ENCODE peak calls at places on chromosomes 4 and X, in five cellular contexts. C, W, M, B and X are unnamed samples.

GRCh38 chr4:106496066-106496465 is 127.5 kb upstream of the GIMD1 start:
- DNase-seq in W (no peak), B (no peak), M (no peak), C (no peak), X (no peak)

GRCh38 chr4:71466775-71467174 is 128.0 kb downstream of the SLC4A4 start:
- DNase-seq in C (no peak), M (no peak), W (no peak), B (no peak), X (no peak)

GRCh38 chr4:143185253-143186107 is 763 bp downstream of the USP38 start:
- DNase-seq in C (peak; percentile 46), M (no peak), W (no peak), B (peak; percentile 24), X (peak; percentile 34)

GRCh38 chrX:8815460-8816065 is 14.4 kb upstream of the FAM9A start:
- DNase-seq in B (no peak), W (peak; percentile 49), M (no peak), C (peak; percentile 36), X (peak; percentile 53)

GRCh38 chr4:152870605-152871004 is 65.5 kb upstream of the FHDC1 start:
- DNase-seq in M (no peak), C (no peak), B (no peak), W (no peak), X (no peak)

GRCh38 chr4:39706334-39706733 is 8.4 kb downstream of the UBE2K start:
- DNase-seq in B (peak; percentile 64), C (peak; percentile 62), M (no peak), W (no peak), X (peak; percentile 71)

GRCh38 chr4:143354990-143355389 is 18.3 kb downstream of the GAB1 start:
- DNase-seq in M (no peak), C (peak; percentile 58), B (no peak), W (no peak), X (peak; percentile 12)

GRCh38 chrX:150211988-150212387 is 151.1 kb upstream of the MAMLD1 start:
- DNase-seq in W (no peak), B (no peak), M (no peak), C (no peak), X (no peak)

GRCh38 chr4:86939737-86940141 is 4.9 kb downstream of the AFF1 start:
- DNase-seq in C (peak; percentile 45), W (no peak), B (no peak), M (no peak), X (no peak)

GRCh38 chr4:1683903-1684755 is at the start of gene FAM53A:
- DNase-seq in M (peak; percentile 96), B (peak; percentile 84), W (peak; percentile 9), C (peak; percentile 84), X (peak; percentile 89)

GRCh38 chr4:19961092-19961491 is 290.6 kb upstream of the SLIT2 start:
- DNase-seq in W (no peak), M (no peak), C (no peak), B (no peak), X (peak; percentile 58)